ENCODE peak calls at places on chromosomes 3 and 15, in nine cellular contexts. One of them, this sample, is unnamed.

GRCh38 chr3:97793415-97794019 is 28.3 kb upstream of the CRYBG3 start:
- DNase-seq in osteocyte: no peak
- DNase-seq in GM10248: peak
- DNase-seq in heart right ventricle: no peak
- DNase-seq in C1 segment of cervical spinal cord: no peak
- DNase-seq in LoVo: peak
- DNase-seq in pulmonary artery endothelial cell: no peak
- DNase-seq in smooth muscle cell of the brain vasculature: peak
- DNase-seq in neuronal stem cell: peak
- DNase-seq in this sample: no peak

GRCh38 chr3:4772171-4772804 is 206.9 kb upstream of the BHLHE40 start:
- DNase-seq in osteocyte: no peak
- DNase-seq in GM10248: no peak
- DNase-seq in heart right ventricle: peak
- DNase-seq in C1 segment of cervical spinal cord: no peak
- DNase-seq in LoVo: no peak
- DNase-seq in pulmonary artery endothelial cell: peak
- DNase-seq in smooth muscle cell of the brain vasculature: no peak
- DNase-seq in neuronal stem cell: no peak
- DNase-seq in this sample: no peak

GRCh38 chr3:183202004-183202722 is 39.6 kb upstream of the LAMP3 start:
- DNase-seq in osteocyte: peak
- DNase-seq in GM10248: no peak
- DNase-seq in heart right ventricle: no peak
- DNase-seq in C1 segment of cervical spinal cord: no peak
- DNase-seq in LoVo: peak
- DNase-seq in pulmonary artery endothelial cell: no peak
- DNase-seq in smooth muscle cell of the brain vasculature: no peak
- DNase-seq in neuronal stem cell: no peak
- DNase-seq in this sample: no peak

GRCh38 chr3:128859573-128860154 is 19.8 kb upstream of the ACAD9 start:
- DNase-seq in osteocyte: no peak
- DNase-seq in GM10248: no peak
- DNase-seq in heart right ventricle: no peak
- DNase-seq in C1 segment of cervical spinal cord: no peak
- DNase-seq in LoVo: no peak
- DNase-seq in pulmonary artery endothelial cell: no peak
- DNase-seq in smooth muscle cell of the brain vasculature: no peak
- DNase-seq in neuronal stem cell: peak
- DNase-seq in this sample: no peak

GRCh38 chr15:32098033-32098432 is 67.7 kb downstream of the CHRNA7 start:
- DNase-seq in osteocyte: no peak
- DNase-seq in GM10248: no peak
- DNase-seq in heart right ventricle: no peak
- DNase-seq in C1 segment of cervical spinal cord: no peak
- DNase-seq in LoVo: no peak
- DNase-seq in pulmonary artery endothelial cell: no peak
- DNase-seq in smooth muscle cell of the brain vasculature: no peak
- DNase-seq in neuronal stem cell: no peak
- DNase-seq in this sample: no peak

GRCh38 chr3:14218355-14218754 is 39.7 kb downstream of the LSM3 start:
- DNase-seq in osteocyte: no peak
- DNase-seq in GM10248: no peak
- DNase-seq in heart right ventricle: no peak
- DNase-seq in C1 segment of cervical spinal cord: no peak
- DNase-seq in LoVo: no peak
- DNase-seq in pulmonary artery endothelial cell: no peak
- DNase-seq in smooth muscle cell of the brain vasculature: no peak
- DNase-seq in neuronal stem cell: no peak
- DNase-seq in this sample: no peak

GRCh38 chr15:89999676-90000174 is 1.4 kb upstream of the ZNF710 start:
- DNase-seq in osteocyte: no peak
- DNase-seq in GM10248: no peak
- DNase-seq in heart right ventricle: peak
- DNase-seq in C1 segment of cervical spinal cord: peak
- DNase-seq in LoVo: no peak
- DNase-seq in pulmonary artery endothelial cell: no peak
- DNase-seq in smooth muscle cell of the brain vasculature: no peak
- DNase-seq in neuronal stem cell: peak
- DNase-seq in this sample: no peak

GRCh38 chr15:70023064-70023768 is 74.5 kb downstream of the TLE3 start:
- DNase-seq in osteocyte: no peak
- DNase-seq in GM10248: peak
- DNase-seq in heart right ventricle: no peak
- DNase-seq in C1 segment of cervical spinal cord: no peak
- DNase-seq in LoVo: peak
- DNase-seq in pulmonary artery endothelial cell: no peak
- DNase-seq in smooth muscle cell of the brain vasculature: no peak
- DNase-seq in neuronal stem cell: no peak
- DNase-seq in this sample: no peak

GRCh38 chr3:123618768-123619484 is 34.1 kb upstream of the HACD2 start:
- DNase-seq in osteocyte: no peak
- DNase-seq in GM10248: no peak
- DNase-seq in heart right ventricle: peak
- DNase-seq in C1 segment of cervical spinal cord: peak
- DNase-seq in LoVo: peak
- DNase-seq in pulmonary artery endothelial cell: no peak
- DNase-seq in smooth muscle cell of the brain vasculature: no peak
- DNase-seq in neuronal stem cell: no peak
- DNase-seq in this sample: peak

GRCh38 chr3:166283856-166284255 is 446.6 kb upstream of the BCHE start:
- DNase-seq in osteocyte: no peak
- DNase-seq in GM10248: no peak
- DNase-seq in heart right ventricle: no peak
- DNase-seq in C1 segment of cervical spinal cord: no peak
- DNase-seq in LoVo: no peak
- DNase-seq in pulmonary artery endothelial cell: no peak
- DNase-seq in smooth muscle cell of the brain vasculature: no peak
- DNase-seq in neuronal stem cell: no peak
- DNase-seq in this sample: peak

GRCh38 chr3:127578802-127579201 is 11.7 kb downstream of the TPRA1 start:
- DNase-seq in osteocyte: no peak
- DNase-seq in GM10248: no peak
- DNase-seq in heart right ventricle: no peak
- DNase-seq in C1 segment of cervical spinal cord: no peak
- DNase-seq in LoVo: no peak
- DNase-seq in pulmonary artery endothelial cell: no peak
- DNase-seq in smooth muscle cell of the brain vasculature: no peak
- DNase-seq in neuronal stem cell: no peak
- DNase-seq in this sample: no peak

GRCh38 chr3:99515-99914 is 97.0 kb upstream of the CHL1 start:
- DNase-seq in osteocyte: no peak
- DNase-seq in GM10248: no peak
- DNase-seq in heart right ventricle: no peak
- DNase-seq in C1 segment of cervical spinal cord: no peak
- DNase-seq in LoVo: no peak
- DNase-seq in pulmonary artery endothelial cell: no peak
- DNase-seq in smooth muscle cell of the brain vasculature: no peak
- DNase-seq in neuronal stem cell: no peak
- DNase-seq in this sample: no peak

GRCh38 chr3:196339493-196340254 is 1.5 kb upstream of the TM4SF19 start:
- DNase-seq in osteocyte: no peak
- DNase-seq in GM10248: no peak
- DNase-seq in heart right ventricle: no peak
- DNase-seq in C1 segment of cervical spinal cord: no peak
- DNase-seq in LoVo: peak
- DNase-seq in pulmonary artery endothelial cell: no peak
- DNase-seq in smooth muscle cell of the brain vasculature: peak
- DNase-seq in neuronal stem cell: no peak
- DNase-seq in this sample: no peak

GRCh38 chr15:64905119-64905831 is 6.4 kb upstream of the ANKDD1A start:
- DNase-seq in osteocyte: no peak
- DNase-seq in GM10248: peak
- DNase-seq in heart right ventricle: peak
- DNase-seq in C1 segment of cervical spinal cord: peak
- DNase-seq in LoVo: peak
- DNase-seq in pulmonary artery endothelial cell: no peak
- DNase-seq in smooth muscle cell of the brain vasculature: no peak
- DNase-seq in neuronal stem cell: peak
- DNase-seq in this sample: peak

This sample was measured in substantia nigra.